ENCODE peak calls at places on chromosomes 11 and 22, in six cellular contexts. K is HepG2, E is GM12878, X is K562, C is NB4, V is A549. I is an unnamed sample.

GRCh38 chr22:26903030-26903856 is 245.9 kb downstream of the MIAT start:
- DNase-seq in K (no peak), C (no peak), V (no peak), E (no peak), X (no peak), I (no peak)

GRCh38 chr22:46025973-46026906 is 49.3 kb upstream of the WNT7B start:
- DNase-seq in X (no peak), V (no peak), K (no peak), C (no peak), E (no peak), I (no peak)

GRCh38 chr22:23478175-23478574 is 101.9 kb downstream of the IGLL1 start:
- DNase-seq in E (no peak), K (no peak), V (no peak), X (peak), C (peak), I (no peak)

GRCh38 chr11:10233581-10233980 is 60.4 kb downstream of the SBF2 start:
- DNase-seq in X (peak), V (no peak), E (no peak), C (no peak), K (no peak), I (peak)

GRCh38 chr22:28181332-28181731 is 262.3 kb upstream of the PITPNB start:
- DNase-seq in E (no peak), X (no peak), C (no peak), K (no peak), V (no peak), I (peak)

GRCh38 chr11:119573858-119574257 is 150.9 kb upstream of the THY1 start:
- DNase-seq in V (no peak), E (no peak), X (no peak), K (no peak), C (peak), I (no peak)

GRCh38 chr11:66192181-66192888 is 76.1 kb upstream of the RAB1B start:
- DNase-seq in K (no peak), V (no peak), X (no peak), C (no peak), E (no peak), I (no peak)

GRCh38 chr11:114233755-114234154 is 62.4 kb upstream of the NNMT start:
- DNase-seq in C (no peak), V (no peak), K (no peak), E (no peak), X (no peak), I (no peak)

GRCh38 chr11:2574553-2575535 is 125.0 kb downstream of the KCNQ1OT1 start:
- DNase-seq in V (no peak), X (peak), K (no peak), C (no peak), E (no peak), I (no peak)

GRCh38 chr11:118437736-118438125 is 1.4 kb downstream of the KMT2A start:
- DNase-seq in E (no peak), K (peak), X (peak), V (no peak), C (peak), I (peak)

GRCh38 chr11:92376146-92376599 is 151.6 kb downstream of the FAT3 start:
- DNase-seq in C (no peak), V (no peak), X (no peak), K (no peak), E (no peak), I (no peak)

GRCh38 chr11:108853864-108854263 is 189.0 kb downstream of the DDX10 start:
- DNase-seq in C (no peak), E (no peak), K (no peak), X (no peak), V (no peak), I (peak)
- TF ChIP-seq MYC in C (no peak), E (no peak), K (no peak), X (no peak), V (no peak), I (no peak)

GRCh38 chr11:122556605-122557004 is 98.9 kb upstream of the UBASH3B start:
- DNase-seq in E (no peak), K (no peak), C (no peak), V (no peak), X (no peak), I (no peak)
- TF ChIP-seq MAX in E (no peak), K (no peak), C (no peak), V (no peak), X (no peak), I (no peak)

DNA sequence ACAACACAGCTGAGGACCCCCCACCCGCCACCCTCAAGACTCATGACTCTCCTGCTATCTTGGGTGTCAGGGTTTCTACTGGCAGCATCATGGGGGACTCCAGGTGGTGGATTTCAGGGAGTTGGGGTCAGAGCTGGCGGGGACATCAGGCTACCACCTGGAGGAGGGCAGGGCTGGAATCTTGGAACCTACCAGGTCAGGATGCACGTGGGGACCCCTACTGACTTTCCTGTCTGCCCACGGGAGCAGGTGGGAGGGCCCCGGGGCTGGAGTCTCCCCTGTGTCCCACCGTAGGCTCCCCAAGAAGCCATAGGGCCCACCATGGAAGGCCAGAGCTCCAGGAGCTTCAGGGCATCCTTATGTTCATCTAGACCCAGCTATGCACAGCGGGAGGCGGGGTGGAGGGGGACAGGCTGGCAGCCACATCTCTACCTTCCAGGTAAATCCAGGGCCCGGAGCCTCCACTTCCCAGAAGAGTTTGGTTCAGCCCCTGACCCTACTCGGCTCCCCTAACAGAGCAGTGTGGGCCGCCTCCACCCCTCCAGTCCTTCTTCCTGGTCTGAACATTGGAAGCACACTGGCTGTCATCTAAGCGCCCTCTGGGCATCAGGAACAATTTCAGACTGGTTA is 10.0 kb downstream of the SLC37A2 start:
- DNase-seq in E (no peak), X (no peak), C (no peak), V (no peak), K (no peak), I (no peak)
- TF ChIP-seq MYC in E (no peak), X (no peak), C (no peak), V (no peak), K (no peak), I (no peak)

DNA sequence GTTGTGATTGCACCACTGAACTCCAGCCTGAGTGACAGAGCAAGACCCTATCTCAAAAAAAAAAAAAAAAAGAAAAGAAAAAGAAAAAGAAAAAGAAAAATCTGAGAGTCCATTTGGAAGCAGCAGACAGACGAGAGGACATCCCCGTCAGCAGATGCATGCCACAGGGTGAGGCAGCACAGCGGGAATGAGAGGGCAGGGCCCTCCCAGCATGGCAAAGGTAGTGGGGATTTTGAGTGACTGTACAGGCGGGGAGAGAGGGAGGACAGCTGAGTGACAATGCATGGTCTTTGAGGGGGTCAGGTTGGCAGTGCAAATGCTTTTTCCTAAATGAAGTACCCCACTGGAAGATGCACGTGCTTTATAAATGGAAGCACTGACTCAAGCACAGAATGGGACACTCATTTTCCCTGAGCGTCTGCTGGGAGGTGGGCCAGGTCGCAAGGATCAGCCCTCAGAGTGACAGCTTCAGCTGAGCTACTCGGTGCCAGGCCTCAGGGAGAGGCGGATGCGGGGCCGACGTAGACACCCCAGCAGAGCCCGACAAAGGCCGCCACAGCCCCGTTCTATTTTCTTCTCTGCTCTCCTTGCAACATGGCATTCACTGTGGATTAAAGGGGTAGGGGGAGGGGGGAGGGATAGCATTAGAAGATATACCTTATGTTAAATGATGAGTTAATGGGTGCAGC is 113.5 kb downstream of the SHANK2 start:
- DNase-seq in C (no peak), E (no peak), X (no peak), V (no peak), K (no peak), I (no peak)
- TF ChIP-seq MAX in C (no peak), E (no peak), X (no peak), V (no peak), K (no peak), I (no peak)

DNA sequence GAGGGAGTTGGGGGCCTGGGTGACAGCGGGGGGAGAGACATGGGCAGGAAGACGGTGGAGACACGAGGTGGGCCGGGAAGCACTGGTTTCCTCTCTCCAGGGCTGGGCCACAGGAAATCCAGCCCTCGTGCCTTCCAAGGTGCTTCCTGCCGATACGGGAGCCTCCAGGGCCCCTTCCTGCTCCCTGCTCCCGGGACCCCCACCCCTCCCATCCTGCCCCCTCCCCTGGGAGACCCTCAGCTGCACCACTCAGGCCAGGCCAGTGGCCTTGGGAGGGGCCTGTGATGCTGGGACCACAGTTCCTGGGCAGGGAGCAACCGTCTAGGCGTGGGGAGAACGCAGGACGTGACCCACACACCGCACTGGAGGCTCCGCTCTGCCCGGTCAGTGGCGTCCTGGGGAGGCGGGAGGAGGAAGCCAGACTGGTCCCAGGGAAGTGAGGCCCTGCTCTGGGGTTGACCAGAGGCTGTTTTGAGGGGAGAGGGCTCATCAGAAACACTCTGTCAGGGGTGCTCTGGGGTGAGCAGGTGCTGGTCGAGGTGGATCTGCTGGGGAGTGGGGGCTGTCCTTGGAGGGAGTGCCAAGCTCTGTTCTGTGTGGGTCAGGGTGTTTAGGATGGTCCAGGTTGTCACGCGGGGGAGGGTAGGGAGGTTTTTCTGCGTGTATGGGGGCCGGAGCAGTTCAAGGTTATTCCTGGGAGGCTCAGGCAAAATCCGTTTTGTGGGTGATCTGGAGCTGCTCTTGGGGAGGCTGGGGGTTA is at the start of gene SHANK3:
- DNase-seq in C (no peak), X (peak), K (no peak), V (no peak), E (no peak), I (peak)
- TF ChIP-seq MYC in C (no peak), X (no peak), K (no peak), V (no peak), E (no peak), I (peak)

GRCh38 chr22:44363214-44363979 is 50.6 kb upstream of the SHISAL1 start:
- DNase-seq in K (peak), E (no peak), V (peak), C (peak), X (no peak), I (peak)
- TF ChIP-seq MAX in K (no peak), E (no peak), V (peak), C (no peak), X (no peak), I (no peak)

I was measured in endothelial cell of umbilical vein.